ENCODE peak calls at places on chromosome 3, in nine cellular contexts. V is AML-193, M is NCI-H1092 treated with DMSO at 0.1 percent for 48 hours, J is GM04503, C is NCI-H345, U is KG1, H is T-helper 2 cell, P is HEK293T, O is body of pancreas. F is an unnamed sample.
A peak's percentile ranks its signal among the peaks of the same experiment; 100 is the strongest.

GRCh38 chr3:48594431-48595049 is 589 bp downstream of the COL7A1 start:
- DNase-seq in H (no peak), M (no peak), O (no peak), P (no peak), V (no peak), J (peak; percentile 36), U (no peak), C (no peak), F (peak; percentile 74)

GRCh38 chr3:160577551-160578195 is 12.3 kb upstream of the KPNA4 start:
- DNase-seq in U (no peak), O (peak; percentile 19), J (no peak), P (peak; percentile 42), V (peak; percentile 11), C (no peak), M (no peak), H (no peak), F (no peak)

GRCh38 chr3:126952983-126953660 is 29.8 kb upstream of the PLXNA1 start:
- DNase-seq in P (no peak), V (no peak), H (no peak), M (no peak), C (peak; percentile 51), O (no peak), J (no peak), U (no peak), F (no peak)

GRCh38 chr3:133169669-133170068 is 131.5 kb downstream of the TMEM108 start:
- DNase-seq in V (no peak), M (no peak), H (no peak), O (no peak), P (no peak), U (no peak), C (no peak), J (no peak), F (no peak)

GRCh38 chr3:50347187-50347813 is 1.8 kb upstream of the ZMYND10 start:
- DNase-seq in O (peak; percentile 83), V (peak; percentile 86), U (peak; percentile 29), M (peak; percentile 52), C (peak; percentile 50), P (peak; percentile 66), J (no peak), H (peak; percentile 82), F (peak; percentile 66)

GRCh38 chr3:73493543-73494314 is 131.0 kb downstream of the PDZRN3 start:
- DNase-seq in P (no peak), H (no peak), U (no peak), J (peak; percentile 77), C (no peak), O (no peak), V (no peak), M (no peak), F (no peak)

GRCh38 chr3:197292083-197293042 is 6.0 kb downstream of the DLG1 start:
- DNase-seq in C (no peak), M (no peak), O (no peak), J (no peak), H (no peak), U (no peak), P (no peak), V (no peak), F (no peak)

GRCh38 chr3:152218604-152219003 is 50.1 kb upstream of the MBNL1 start:
- DNase-seq in H (no peak), U (no peak), M (no peak), O (no peak), V (no peak), C (no peak), P (no peak), J (no peak), F (no peak)

GRCh38 chr3:72411102-72411501 is 437.1 kb downstream of the SHQ1 start:
- DNase-seq in O (no peak), M (no peak), H (no peak), V (no peak), P (no peak), C (no peak), J (no peak), U (no peak), F (no peak)

GRCh38 chr3:195150194-195151118 is 120.5 kb downstream of the XXYLT1 start:
- DNase-seq in C (no peak), P (no peak), H (peak; percentile 52), V (peak; percentile 18), M (peak; percentile 80), O (peak; percentile 55), J (no peak), U (peak; percentile 78), F (peak; percentile 78)

GRCh38 chr3:49840371-49840770 is 16.0 kb downstream of the TRAIP start:
- DNase-seq in V (no peak), U (no peak), O (no peak), J (no peak), P (no peak), M (no peak), H (no peak), C (no peak), F (no peak)

GRCh38 chr3:63724987-63725386 is 72.5 kb downstream of the SNTN start:
- DNase-seq in U (no peak), O (peak; percentile 8), P (no peak), C (no peak), M (no peak), J (peak; percentile 72), V (no peak), H (no peak), F (peak; percentile 51)

GRCh38 chr3:126014252-126014651 is 45.3 kb downstream of the ROPN1B start:
- DNase-seq in H (no peak), C (no peak), J (peak; percentile 46), P (no peak), O (no peak), U (no peak), V (no peak), M (no peak), F (no peak)

GRCh38 chr3:70488131-70488530 is 175.7 kb upstream of the MDFIC2 start:
- DNase-seq in M (no peak), H (no peak), P (no peak), J (peak; percentile 10), C (no peak), U (no peak), O (no peak), V (no peak), F (no peak)

GRCh38 chr3:43389388-43390254 is 103.3 kb downstream of the SNRK start:
- DNase-seq in C (no peak), J (no peak), O (peak; percentile 64), U (peak; percentile 80), H (peak; percentile 97), M (no peak), P (no peak), V (peak; percentile 99), F (no peak)

GRCh38 chr3:33067484-33067883 is 29.5 kb downstream of the GLB1 start:
- DNase-seq in C (no peak), V (no peak), M (no peak), U (no peak), O (no peak), J (no peak), H (peak; percentile 94), P (no peak), F (no peak)

GRCh38 chr3:158532099-158532734 is 38.8 kb upstream of the MLF1 start:
- DNase-seq in P (peak; percentile 36), O (no peak), V (peak; percentile 64), J (no peak), H (peak; percentile 58), C (peak; percentile 17), M (peak; percentile 28), U (no peak), F (no peak)

GRCh38 chr3:27360113-27361078 is 8.8 kb downstream of the NEK10 start:
- DNase-seq in U (no peak), O (peak; percentile 8), V (no peak), M (peak; percentile 47), P (peak; percentile 11), C (peak; percentile 85), H (no peak), J (no peak), F (no peak)

GRCh38 chr3:148246286-148246685 is 451.4 kb upstream of the AGTR1 start:
- DNase-seq in J (no peak), P (no peak), H (no peak), V (no peak), O (no peak), C (no peak), U (no peak), M (no peak), F (no peak)

GRCh38 chr3:18744472-18744871 is 319.3 kb upstream of the SATB1 start:
- DNase-seq in U (no peak), V (no peak), P (no peak), M (no peak), C (no peak), H (no peak), J (no peak), O (no peak), F (no peak)

GRCh38 chr3:8851703-8852102 is 82.3 kb upstream of the OXTR start:
- DNase-seq in U (no peak), V (no peak), C (no peak), P (no peak), J (peak; percentile 88), O (no peak), H (no peak), M (no peak), F (peak; percentile 25)

GRCh38 chr3:113210608-113211369 is 568 bp upstream of the BOC start:
- DNase-seq in C (no peak), H (no peak), U (no peak), M (no peak), P (no peak), J (no peak), O (peak; percentile 48), V (no peak), F (peak; percentile 39)

GRCh38 chr3:53696401-53697172 is 149.6 kb downstream of the CHDH start:
- DNase-seq in P (no peak), H (no peak), C (no peak), O (no peak), U (no peak), M (no peak), J (no peak), V (no peak), F (peak; percentile 37)

GRCh38 chr3:192543163-192543562 is 184.2 kb downstream of the FGF12 start:
- DNase-seq in O (no peak), P (no peak), V (no peak), M (no peak), U (no peak), H (no peak), J (no peak), C (no peak), F (no peak)

GRCh38 chr3:97658670-97659285 is 105.8 kb upstream of the ARL6 start:
- DNase-seq in C (peak; percentile 46), P (peak; percentile 30), U (peak; percentile 21), H (peak; percentile 7), V (peak; percentile 24), M (peak; percentile 76), O (no peak), J (no peak), F (peak; percentile 8)